ENCODE peak calls at places on chromosomes 13 and 19, in six cellular contexts. One of them, this sample, is unnamed.

GRCh38 chr19:34254552-34255432 is at the start of gene GARRE1:
- DNase-seq in heart left ventricle: peak
- DNase-seq in AG10803: no peak
- DNase-seq in kidney glomerular epithelial cell: no peak
- DNase-seq in suprapubic skin: no peak
- DNase-seq in activated CD4-positive, alpha-beta memory T cell treated with anti-CD3 and anti-CD28 coated beads for 36 hours: peak
- DNase-seq in this sample: no peak

GRCh38 chr19:40539070-40539469 is 37.6 kb upstream of the SHKBP1 start:
- DNase-seq in heart left ventricle: no peak
- DNase-seq in AG10803: no peak
- DNase-seq in kidney glomerular epithelial cell: no peak
- DNase-seq in suprapubic skin: no peak
- DNase-seq in activated CD4-positive, alpha-beta memory T cell treated with anti-CD3 and anti-CD28 coated beads for 36 hours: no peak
- DNase-seq in this sample: no peak

GRCh38 chr19:17026041-17026658 is 460 bp downstream of the CPAMD8 start:
- DNase-seq in heart left ventricle: no peak
- DNase-seq in AG10803: no peak
- DNase-seq in kidney glomerular epithelial cell: no peak
- DNase-seq in suprapubic skin: no peak
- DNase-seq in activated CD4-positive, alpha-beta memory T cell treated with anti-CD3 and anti-CD28 coated beads for 36 hours: no peak
- DNase-seq in this sample: no peak

GRCh38 chr19:42528354-42529247 is at the start of gene CEACAM1:
- DNase-seq in heart left ventricle: no peak
- DNase-seq in AG10803: no peak
- DNase-seq in kidney glomerular epithelial cell: no peak
- DNase-seq in suprapubic skin: no peak
- DNase-seq in activated CD4-positive, alpha-beta memory T cell treated with anti-CD3 and anti-CD28 coated beads for 36 hours: peak
- DNase-seq in this sample: peak

GRCh38 chr19:44904426-44904994 is 1.1 kb upstream of the APOE start:
- DNase-seq in heart left ventricle: no peak
- DNase-seq in AG10803: no peak
- DNase-seq in kidney glomerular epithelial cell: no peak
- DNase-seq in suprapubic skin: no peak
- DNase-seq in activated CD4-positive, alpha-beta memory T cell treated with anti-CD3 and anti-CD28 coated beads for 36 hours: no peak
- DNase-seq in this sample: no peak

GRCh38 chr19:46623915-46624502 is 880 bp downstream of the PTGIR start:
- DNase-seq in heart left ventricle: peak
- DNase-seq in AG10803: no peak
- DNase-seq in kidney glomerular epithelial cell: no peak
- DNase-seq in suprapubic skin: no peak
- DNase-seq in activated CD4-positive, alpha-beta memory T cell treated with anti-CD3 and anti-CD28 coated beads for 36 hours: no peak
- DNase-seq in this sample: no peak

GRCh38 chr13:40194204-40194806 is 472.1 kb downstream of the FOXO1 start:
- DNase-seq in heart left ventricle: peak
- DNase-seq in AG10803: peak
- DNase-seq in kidney glomerular epithelial cell: no peak
- DNase-seq in suprapubic skin: no peak
- DNase-seq in activated CD4-positive, alpha-beta memory T cell treated with anti-CD3 and anti-CD28 coated beads for 36 hours: no peak
- DNase-seq in this sample: no peak

GRCh38 chr13:46614582-46614981 is 61.6 kb downstream of the LRCH1 start:
- DNase-seq in heart left ventricle: no peak
- DNase-seq in AG10803: no peak
- DNase-seq in kidney glomerular epithelial cell: no peak
- DNase-seq in suprapubic skin: no peak
- DNase-seq in activated CD4-positive, alpha-beta memory T cell treated with anti-CD3 and anti-CD28 coated beads for 36 hours: no peak
- DNase-seq in this sample: no peak

GRCh38 chr13:99357149-99357596 is 50.0 kb upstream of the GPR183 start:
- DNase-seq in heart left ventricle: no peak
- DNase-seq in AG10803: peak
- DNase-seq in kidney glomerular epithelial cell: no peak
- DNase-seq in suprapubic skin: no peak
- DNase-seq in activated CD4-positive, alpha-beta memory T cell treated with anti-CD3 and anti-CD28 coated beads for 36 hours: peak
- DNase-seq in this sample: no peak

GRCh38 chr19:30228726-30229523 is 143.3 kb upstream of the ZNF536 start:
- DNase-seq in heart left ventricle: no peak
- DNase-seq in AG10803: peak
- DNase-seq in kidney glomerular epithelial cell: peak
- DNase-seq in suprapubic skin: no peak
- DNase-seq in activated CD4-positive, alpha-beta memory T cell treated with anti-CD3 and anti-CD28 coated beads for 36 hours: no peak
- DNase-seq in this sample: no peak